ENCODE peak calls at places on chromosomes 12 and 14, in seven cellular contexts. C is fibroblast of mammary gland; Q is NCI-H345; F is effector memory CD8-positive, alpha-beta T cell; R is NCI-H748 treated with DMSO at 0.1 percent for 48 hours; K is heart right ventricle; G is activated CD8-positive, alpha-beta memory T cell treated with anti-CD3 and anti-CD28 coated beads, Interleukin-2, amount 50 U/mL, for 48 hours. X is an unnamed sample.

GRCh38 chr12:118528625-118529024 is 152.3 kb downstream of the SUDS3 start:
- DNase-seq in C (no peak), Q (no peak), F (no peak), R (no peak), K (no peak), G (no peak), X (no peak)

GRCh38 chr12:112962561-112962960 is 15.8 kb upstream of the OAS2 start:
- DNase-seq in C (no peak), Q (no peak), F (no peak), R (no peak), K (no peak), G (no peak), X (no peak)

GRCh38 chr14:55957950-55958349 is 160.3 kb upstream of the PELI2 start:
- DNase-seq in C (no peak), Q (no peak), F (no peak), R (peak), K (no peak), G (no peak), X (no peak)

GRCh38 chr14:34303811-34304210 is 158.2 kb downstream of the SPTSSA start:
- DNase-seq in C (no peak), Q (no peak), F (no peak), R (no peak), K (no peak), G (no peak), X (no peak)

GRCh38 chr12:116759783-116760581 is 21.9 kb downstream of the RNFT2 start:
- DNase-seq in C (no peak), Q (no peak), F (peak), R (no peak), K (peak), G (no peak), X (no peak)

GRCh38 chr14:101737414-101738367 is 23.8 kb upstream of the PPP2R5C start:
- DNase-seq in C (no peak), Q (no peak), F (peak), R (no peak), K (no peak), G (no peak), X (no peak)

GRCh38 chr12:132848521-132848920 is 19.9 kb upstream of the GOLGA3 start:
- DNase-seq in C (no peak), Q (no peak), F (no peak), R (no peak), K (no peak), G (no peak), X (peak)

GRCh38 chr12:20459920-20460319 is 91.6 kb downstream of the PDE3A start:
- DNase-seq in C (no peak), Q (no peak), F (no peak), R (no peak), K (no peak), G (no peak), X (no peak)

GRCh38 chr14:59358105-59358504 is 107.1 kb downstream of the GPR135 start:
- DNase-seq in C (peak), Q (no peak), F (no peak), R (no peak), K (peak), G (no peak), X (no peak)

GRCh38 chr14:59483819-59484610 is at the start of the genes JKAMP and L3HYPDH:
- DNase-seq in C (peak), Q (peak), F (peak), R (peak), K (peak), G (peak), X (peak)

GRCh38 chr12:51430196-51430895 is 5.7 kb downstream of the SLC4A8 start:
- DNase-seq in C (no peak), Q (peak), F (no peak), R (peak), K (no peak), G (no peak), X (no peak)